ENCODE peak calls at places on chromosomes 5 and 9, in seven cellular contexts. W, F, J, B, R, Q and X are unnamed samples.
A peak's percentile ranks its signal among the peaks of the same experiment; 100 is the strongest.

GRCh38 chr5:64666058-64666457 is 24.2 kb upstream of the SHISAL2B start:
- DNase-seq in W (no peak), F (no peak), J (no peak), B (peak; percentile 93), R (no peak), Q (no peak), X (no peak)

GRCh38 chr5:172881691-172882370 is 47.8 kb downstream of the ERGIC1 start:
- DNase-seq in W (no peak), F (no peak), J (no peak), B (peak; percentile 86), R (no peak), Q (no peak), X (no peak)

GRCh38 chr9:93083592-93084470 is 12.2 kb upstream of the CARD19 start:
- DNase-seq in W (peak; percentile 40), F (no peak), J (no peak), B (no peak), R (no peak), Q (no peak), X (peak; percentile 49)

GRCh38 chr9:133252301-133252776 is 22.7 kb downstream of the ABO start:
- DNase-seq in W (no peak), F (no peak), J (no peak), B (no peak), R (no peak), Q (no peak), X (no peak)

GRCh38 chr5:170434953-170435605 is 45.9 kb upstream of the KCNMB1 start:
- DNase-seq in W (peak; percentile 75), F (peak; percentile 68), J (peak; percentile 37), B (peak; percentile 37), R (no peak), Q (no peak), X (peak; percentile 80)

GRCh38 chr9:110900451-110900850 is 137.8 kb downstream of the LPAR1 start:
- DNase-seq in W (no peak), F (no peak), J (no peak), B (peak; percentile 53), R (no peak), Q (no peak), X (no peak)

GRCh38 chr9:120477534-120478001 is 102.4 kb downstream of the CDK5RAP2 start:
- DNase-seq in W (peak; percentile 75), F (peak; percentile 53), J (peak; percentile 35), B (peak; percentile 90), R (no peak), Q (peak; percentile 43), X (peak; percentile 68)

GRCh38 chr5:112002368-112002767 is 245.4 kb upstream of the NREP start:
- DNase-seq in W (no peak), F (no peak), J (no peak), B (no peak), R (no peak), Q (no peak), X (no peak)

GRCh38 chr5:144433140-144433822 is 262.6 kb downstream of the KCTD16 start:
- DNase-seq in W (no peak), F (no peak), J (no peak), B (no peak), R (no peak), Q (no peak), X (no peak)

GRCh38 chr5:143188692-143189091 is 214.8 kb downstream of the NR3C1 start:
- DNase-seq in W (no peak), F (no peak), J (no peak), B (no peak), R (no peak), Q (no peak), X (no peak)
- TF ChIP-seq CTCF in W (no peak), F (no peak), J (no peak), B (no peak), R (no peak), Q (no peak), X (no peak)

DNA sequence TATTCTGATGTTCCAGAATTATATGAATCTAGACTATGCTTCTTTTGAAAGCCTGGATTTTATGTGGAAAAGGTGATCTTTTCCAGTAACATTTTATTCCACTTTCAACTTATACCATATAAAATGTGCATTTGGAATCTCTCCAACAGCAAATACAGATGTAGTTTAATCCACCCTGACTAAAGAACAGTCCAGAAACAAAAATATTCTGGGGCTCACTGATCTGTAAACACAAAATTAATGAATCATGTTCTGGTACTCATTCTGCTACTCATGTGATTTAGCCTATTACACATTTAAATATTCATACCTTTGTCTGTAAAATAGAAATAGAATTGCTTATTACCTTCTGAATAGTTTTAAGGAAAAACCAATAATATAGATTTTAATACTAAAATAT is 125.8 kb downstream of the ARRDC3 start:
- DNase-seq in W (no peak), F (no peak), J (no peak), B (peak; percentile 56), R (no peak), Q (no peak), X (no peak)
- H3K4me1 ChIP-seq in W (no peaks in the 10 kb centered on the region), F (no peaks in the 10 kb centered on the region), J (no peaks in the 10 kb centered on the region), B (no peaks in the 10 kb centered on the region), R (no peaks in the 10 kb centered on the region), Q (no peaks in the 10 kb centered on the region), X (no peaks in the 10 kb centered on the region)

DNA sequence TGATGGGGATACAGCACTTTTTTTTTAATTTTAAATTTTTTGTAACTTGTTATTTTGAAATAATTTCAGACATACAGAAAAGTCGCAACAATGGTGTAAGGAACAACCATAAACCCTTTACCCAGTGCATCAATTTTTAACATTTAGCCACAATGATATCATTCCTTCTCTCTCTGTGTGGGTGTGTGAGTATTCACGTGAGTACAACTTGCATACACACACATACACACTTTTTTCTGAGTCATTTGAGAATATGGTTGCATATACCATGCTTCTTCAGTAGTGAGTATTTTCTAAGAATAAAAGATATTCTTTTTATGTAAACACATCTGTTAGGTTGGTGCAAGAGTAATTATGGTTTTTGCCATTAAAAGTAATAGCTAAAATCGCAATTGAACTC is 135.2 kb downstream of the ARHGAP26 start:
- DNase-seq in W (no peak), F (no peak), J (no peak), B (peak; percentile 63), R (no peak), Q (no peak), X (no peak)
- TF ChIP-seq CTCF in W (no peak), F (no peak), J (no peak), B (no peak), R (no peak), Q (no peak), X (no peak)

GRCh38 chr9:136539427-136540412 is 6.1 kb downstream of the NOTCH1 start:
- DNase-seq in W (peak; percentile 93), F (peak; percentile 92), J (peak; percentile 64), B (no peak), R (peak; percentile 78), Q (peak; percentile 67), X (peak; percentile 96)
- H3K4me1 ChIP-seq in W (no peaks in the 10 kb centered on the region), F (peaks cover 94% of the 10 kb centered on the region), J (peaks cover 13% of the 10 kb centered on the region), B (peaks cover 7% of the 10 kb centered on the region), R (peaks cover 53% of the 10 kb centered on the region), Q (peaks cover 8% of the 10 kb centered on the region), X (peaks cover 89% of the 10 kb centered on the region)

GRCh38 chr5:54518146-54519082 is 855 bp downstream of the SNX18 start:
- DNase-seq in W (peak; percentile 76), F (peak; percentile 69), J (peak; percentile 27), B (peak; percentile 49), R (no peak), Q (peak; percentile 49), X (peak; percentile 75)
- TF ChIP-seq CTCF in W (no peak), F (no peak), J (no peak), B (no peak), R (no peak), Q (no peak), X (no peak)